ENCODE peak calls at places on chromosomes 7 and 10, in six cellular contexts. One of them, this sample, is unnamed.

GRCh38 chr10:90579602-90580242 is 278.1 kb downstream of the HTR7 start:
- DNase-seq in activated effector memory CD4-positive, alpha-beta T cell treated with Interleukin-2 at 50 U/mL for 16 hours: no peak
- DNase-seq in foreskin melanocyte: no peak
- DNase-seq in GM04504: no peak
- DNase-seq in endothelial cell: peak; percentile 9
- DNase-seq in cardiac fibroblast: peak; percentile 53
- DNase-seq in this sample: no peak

GRCh38 chr7:30658471-30659074 is 23.7 kb downstream of the CRHR2 start:
- DNase-seq in activated effector memory CD4-positive, alpha-beta T cell treated with Interleukin-2 at 50 U/mL for 16 hours: no peak
- DNase-seq in foreskin melanocyte: no peak
- DNase-seq in GM04504: no peak
- DNase-seq in endothelial cell: no peak
- DNase-seq in cardiac fibroblast: no peak
- DNase-seq in this sample: no peak

GRCh38 chr7:104106106-104106505 is 101.7 kb downstream of the ORC5 start:
- DNase-seq in activated effector memory CD4-positive, alpha-beta T cell treated with Interleukin-2 at 50 U/mL for 16 hours: no peak
- DNase-seq in foreskin melanocyte: no peak
- DNase-seq in GM04504: no peak
- DNase-seq in endothelial cell: no peak
- DNase-seq in cardiac fibroblast: peak; percentile 23
- DNase-seq in this sample: no peak

GRCh38 chr10:112687647-112688046 is 240.6 kb downstream of the VTI1A start:
- DNase-seq in activated effector memory CD4-positive, alpha-beta T cell treated with Interleukin-2 at 50 U/mL for 16 hours: no peak
- DNase-seq in foreskin melanocyte: no peak
- DNase-seq in GM04504: peak; percentile 28
- DNase-seq in endothelial cell: no peak
- DNase-seq in cardiac fibroblast: peak; percentile 72
- DNase-seq in this sample: no peak

GRCh38 chr7:105675873-105676484 is 94.7 kb upstream of the EFCAB10 start:
- DNase-seq in activated effector memory CD4-positive, alpha-beta T cell treated with Interleukin-2 at 50 U/mL for 16 hours: peak; percentile 50
- DNase-seq in foreskin melanocyte: no peak
- DNase-seq in GM04504: no peak
- DNase-seq in endothelial cell: no peak
- DNase-seq in cardiac fibroblast: no peak
- DNase-seq in this sample: peak; percentile 72

GRCh38 chr7:876972-877311 is 588 bp downstream of the GET4 start:
- DNase-seq in activated effector memory CD4-positive, alpha-beta T cell treated with Interleukin-2 at 50 U/mL for 16 hours: no peak
- DNase-seq in foreskin melanocyte: no peak
- DNase-seq in GM04504: no peak
- DNase-seq in endothelial cell: no peak
- DNase-seq in cardiac fibroblast: no peak
- DNase-seq in this sample: no peak

GRCh38 chr10:78543749-78544446 is 510.2 kb downstream of the RPS24 start:
- DNase-seq in activated effector memory CD4-positive, alpha-beta T cell treated with Interleukin-2 at 50 U/mL for 16 hours: no peak
- DNase-seq in foreskin melanocyte: no peak
- DNase-seq in GM04504: peak; percentile 88
- DNase-seq in endothelial cell: no peak
- DNase-seq in cardiac fibroblast: peak; percentile 98
- DNase-seq in this sample: no peak

GRCh38 chr10:71076473-71077142 is 135.8 kb upstream of the UNC5B start:
- DNase-seq in activated effector memory CD4-positive, alpha-beta T cell treated with Interleukin-2 at 50 U/mL for 16 hours: no peak
- DNase-seq in foreskin melanocyte: no peak
- DNase-seq in GM04504: no peak
- DNase-seq in endothelial cell: no peak
- DNase-seq in cardiac fibroblast: no peak
- DNase-seq in this sample: no peak

GRCh38 chr10:76149182-76149581 is 717.8 kb downstream of the LRMDA start:
- DNase-seq in activated effector memory CD4-positive, alpha-beta T cell treated with Interleukin-2 at 50 U/mL for 16 hours: no peak
- DNase-seq in foreskin melanocyte: no peak
- DNase-seq in GM04504: no peak
- DNase-seq in endothelial cell: no peak
- DNase-seq in cardiac fibroblast: no peak
- DNase-seq in this sample: no peak

GRCh38 chr7:17185690-17186070 is 112.8 kb upstream of the AHR start:
- DNase-seq in activated effector memory CD4-positive, alpha-beta T cell treated with Interleukin-2 at 50 U/mL for 16 hours: no peak
- DNase-seq in foreskin melanocyte: no peak
- DNase-seq in GM04504: peak; percentile 46
- DNase-seq in endothelial cell: no peak
- DNase-seq in cardiac fibroblast: peak; percentile 71
- DNase-seq in this sample: no peak

GRCh38 chr10:124174673-124175645 is 81.6 kb upstream of the CHST15 start:
- DNase-seq in activated effector memory CD4-positive, alpha-beta T cell treated with Interleukin-2 at 50 U/mL for 16 hours: no peak
- DNase-seq in foreskin melanocyte: no peak
- DNase-seq in GM04504: no peak
- DNase-seq in endothelial cell: no peak
- DNase-seq in cardiac fibroblast: no peak
- DNase-seq in this sample: no peak

GRCh38 chr10:7756360-7756992 is 31.3 kb downstream of the KIN start:
- DNase-seq in activated effector memory CD4-positive, alpha-beta T cell treated with Interleukin-2 at 50 U/mL for 16 hours: no peak
- DNase-seq in foreskin melanocyte: peak; percentile 23
- DNase-seq in GM04504: no peak
- DNase-seq in endothelial cell: peak; percentile 33
- DNase-seq in cardiac fibroblast: peak; percentile 53
- DNase-seq in this sample: no peak

GRCh38 chr10:119728172-119728800 is 2.4 kb downstream of the INPP5F start:
- DNase-seq in activated effector memory CD4-positive, alpha-beta T cell treated with Interleukin-2 at 50 U/mL for 16 hours: no peak
- DNase-seq in foreskin melanocyte: peak; percentile 84
- DNase-seq in GM04504: no peak
- DNase-seq in endothelial cell: no peak
- DNase-seq in cardiac fibroblast: no peak
- DNase-seq in this sample: no peak

GRCh38 chr10:71243756-71244637 is 31.6 kb downstream of the UNC5B start:
- DNase-seq in activated effector memory CD4-positive, alpha-beta T cell treated with Interleukin-2 at 50 U/mL for 16 hours: no peak
- DNase-seq in foreskin melanocyte: peak; percentile 4
- DNase-seq in GM04504: no peak
- DNase-seq in endothelial cell: no peak
- DNase-seq in cardiac fibroblast: no peak
- DNase-seq in this sample: no peak

GRCh38 chr7:150959739-150960734 is 18.1 kb downstream of the KCNH2 start:
- DNase-seq in activated effector memory CD4-positive, alpha-beta T cell treated with Interleukin-2 at 50 U/mL for 16 hours: no peak
- DNase-seq in foreskin melanocyte: no peak
- DNase-seq in GM04504: no peak
- DNase-seq in endothelial cell: no peak
- DNase-seq in cardiac fibroblast: peak; percentile 57
- DNase-seq in this sample: no peak

GRCh38 chr10:18743926-18744325 is 84.7 kb downstream of the ARL5B start:
- DNase-seq in activated effector memory CD4-positive, alpha-beta T cell treated with Interleukin-2 at 50 U/mL for 16 hours: no peak
- DNase-seq in foreskin melanocyte: no peak
- DNase-seq in GM04504: no peak
- DNase-seq in endothelial cell: no peak
- DNase-seq in cardiac fibroblast: no peak
- DNase-seq in this sample: no peak

GRCh38 chr7:17466201-17466600 is 167.7 kb downstream of the AHR start:
- DNase-seq in activated effector memory CD4-positive, alpha-beta T cell treated with Interleukin-2 at 50 U/mL for 16 hours: no peak
- DNase-seq in foreskin melanocyte: peak; percentile 50
- DNase-seq in GM04504: no peak
- DNase-seq in endothelial cell: no peak
- DNase-seq in cardiac fibroblast: peak; percentile 9
- DNase-seq in this sample: no peak

GRCh38 chr7:99614495-99614894 is 2.3 kb upstream of the ZSCAN25 start:
- DNase-seq in activated effector memory CD4-positive, alpha-beta T cell treated with Interleukin-2 at 50 U/mL for 16 hours: no peak
- DNase-seq in foreskin melanocyte: no peak
- DNase-seq in GM04504: no peak
- DNase-seq in endothelial cell: no peak
- DNase-seq in cardiac fibroblast: no peak
- DNase-seq in this sample: no peak

GRCh38 chr7:149210551-149210950 is 15.2 kb downstream of the ZNF282 start:
- DNase-seq in activated effector memory CD4-positive, alpha-beta T cell treated with Interleukin-2 at 50 U/mL for 16 hours: no peak
- DNase-seq in foreskin melanocyte: no peak
- DNase-seq in GM04504: no peak
- DNase-seq in endothelial cell: no peak
- DNase-seq in cardiac fibroblast: no peak
- DNase-seq in this sample: no peak

GRCh38 chr7:2214636-2215035 is 18.1 kb downstream of the MAD1L1 start:
- DNase-seq in activated effector memory CD4-positive, alpha-beta T cell treated with Interleukin-2 at 50 U/mL for 16 hours: peak; percentile 21
- DNase-seq in foreskin melanocyte: no peak
- DNase-seq in GM04504: no peak
- DNase-seq in endothelial cell: no peak
- DNase-seq in cardiac fibroblast: no peak
- DNase-seq in this sample: no peak

GRCh38 chr10:37314862-37315261 is 189.5 kb downstream of the ANKRD30A start:
- DNase-seq in activated effector memory CD4-positive, alpha-beta T cell treated with Interleukin-2 at 50 U/mL for 16 hours: no peak
- DNase-seq in foreskin melanocyte: no peak
- DNase-seq in GM04504: no peak
- DNase-seq in endothelial cell: no peak
- DNase-seq in cardiac fibroblast: no peak
- DNase-seq in this sample: no peak

GRCh38 chr10:79937256-79937635 is 11.7 kb downstream of the SFTPD start:
- DNase-seq in activated effector memory CD4-positive, alpha-beta T cell treated with Interleukin-2 at 50 U/mL for 16 hours: no peak
- DNase-seq in foreskin melanocyte: no peak
- DNase-seq in GM04504: no peak
- DNase-seq in endothelial cell: no peak
- DNase-seq in cardiac fibroblast: no peak
- DNase-seq in this sample: no peak

GRCh38 chr7:95883208-95883607 is 110.9 kb downstream of the DYNC1I1 start:
- DNase-seq in activated effector memory CD4-positive, alpha-beta T cell treated with Interleukin-2 at 50 U/mL for 16 hours: no peak
- DNase-seq in foreskin melanocyte: peak; percentile 86
- DNase-seq in GM04504: no peak
- DNase-seq in endothelial cell: no peak
- DNase-seq in cardiac fibroblast: no peak
- DNase-seq in this sample: no peak

GRCh38 chr7:140229591-140230516 is 53.1 kb upstream of the KDM7A start:
- DNase-seq in activated effector memory CD4-positive, alpha-beta T cell treated with Interleukin-2 at 50 U/mL for 16 hours: peak; percentile 75
- DNase-seq in foreskin melanocyte: no peak
- DNase-seq in GM04504: no peak
- DNase-seq in endothelial cell: peak; percentile 36
- DNase-seq in cardiac fibroblast: no peak
- DNase-seq in this sample: peak; percentile 61

GRCh38 chr7:76123316-76123715 is 75.4 kb downstream of the MDH2 start:
- DNase-seq in activated effector memory CD4-positive, alpha-beta T cell treated with Interleukin-2 at 50 U/mL for 16 hours: no peak
- DNase-seq in foreskin melanocyte: no peak
- DNase-seq in GM04504: no peak
- DNase-seq in endothelial cell: no peak
- DNase-seq in cardiac fibroblast: no peak
- DNase-seq in this sample: no peak

GRCh38 chr7:135759537-135759936 is 10.9 kb upstream of the FAM180A start:
- DNase-seq in activated effector memory CD4-positive, alpha-beta T cell treated with Interleukin-2 at 50 U/mL for 16 hours: no peak
- DNase-seq in foreskin melanocyte: no peak
- DNase-seq in GM04504: no peak
- DNase-seq in endothelial cell: no peak
- DNase-seq in cardiac fibroblast: no peak
- DNase-seq in this sample: no peak

GRCh38 chr7:82335927-82336326 is 107.7 kb downstream of the CACNA2D1 start:
- DNase-seq in activated effector memory CD4-positive, alpha-beta T cell treated with Interleukin-2 at 50 U/mL for 16 hours: no peak
- DNase-seq in foreskin melanocyte: no peak
- DNase-seq in GM04504: no peak
- DNase-seq in endothelial cell: no peak
- DNase-seq in cardiac fibroblast: peak; percentile 19
- DNase-seq in this sample: no peak

GRCh38 chr7:151608031-151608551 is 88.4 kb upstream of the RHEB start:
- DNase-seq in activated effector memory CD4-positive, alpha-beta T cell treated with Interleukin-2 at 50 U/mL for 16 hours: no peak
- DNase-seq in foreskin melanocyte: no peak
- DNase-seq in GM04504: no peak
- DNase-seq in endothelial cell: no peak
- DNase-seq in cardiac fibroblast: no peak
- DNase-seq in this sample: no peak

GRCh38 chr10:111086602-111087001 is 9.8 kb downstream of the ADRA2A start:
- DNase-seq in activated effector memory CD4-positive, alpha-beta T cell treated with Interleukin-2 at 50 U/mL for 16 hours: no peak
- DNase-seq in foreskin melanocyte: no peak
- DNase-seq in GM04504: no peak
- DNase-seq in endothelial cell: no peak
- DNase-seq in cardiac fibroblast: no peak
- DNase-seq in this sample: no peak

GRCh38 chr10:122786269-122786668 is 59.4 kb downstream of the CUZD1 start:
- DNase-seq in activated effector memory CD4-positive, alpha-beta T cell treated with Interleukin-2 at 50 U/mL for 16 hours: no peak
- DNase-seq in foreskin melanocyte: peak; percentile 16
- DNase-seq in GM04504: peak; percentile 0
- DNase-seq in endothelial cell: peak; percentile 52
- DNase-seq in cardiac fibroblast: peak; percentile 11
- DNase-seq in this sample: no peak

GRCh38 chr7:132292803-132293202 is 283.5 kb downstream of the PLXNA4 start:
- DNase-seq in activated effector memory CD4-positive, alpha-beta T cell treated with Interleukin-2 at 50 U/mL for 16 hours: no peak
- DNase-seq in foreskin melanocyte: no peak
- DNase-seq in GM04504: no peak
- DNase-seq in endothelial cell: peak; percentile 22
- DNase-seq in cardiac fibroblast: peak; percentile 43
- DNase-seq in this sample: no peak

GRCh38 chr7:106535234-106536026 is 125.5 kb downstream of the CCDC71L start:
- DNase-seq in activated effector memory CD4-positive, alpha-beta T cell treated with Interleukin-2 at 50 U/mL for 16 hours: no peak
- DNase-seq in foreskin melanocyte: no peak
- DNase-seq in GM04504: peak; percentile 74
- DNase-seq in endothelial cell: no peak
- DNase-seq in cardiac fibroblast: no peak
- DNase-seq in this sample: no peak

GRCh38 chr10:79299397-79300370 is 47.6 kb upstream of the PPIF start:
- DNase-seq in activated effector memory CD4-positive, alpha-beta T cell treated with Interleukin-2 at 50 U/mL for 16 hours: no peak
- DNase-seq in foreskin melanocyte: no peak
- DNase-seq in GM04504: peak; percentile 86
- DNase-seq in endothelial cell: no peak
- DNase-seq in cardiac fibroblast: peak; percentile 80
- DNase-seq in this sample: no peak

GRCh38 chr10:99331207-99331803 is 2.1 kb downstream of the CNNM1 start:
- DNase-seq in activated effector memory CD4-positive, alpha-beta T cell treated with Interleukin-2 at 50 U/mL for 16 hours: no peak
- DNase-seq in foreskin melanocyte: no peak
- DNase-seq in GM04504: no peak
- DNase-seq in endothelial cell: no peak
- DNase-seq in cardiac fibroblast: peak; percentile 21
- DNase-seq in this sample: no peak

GRCh38 chr10:57113545-57113944 is 752.5 kb upstream of the ZWINT start:
- DNase-seq in activated effector memory CD4-positive, alpha-beta T cell treated with Interleukin-2 at 50 U/mL for 16 hours: no peak
- DNase-seq in foreskin melanocyte: no peak
- DNase-seq in GM04504: no peak
- DNase-seq in endothelial cell: no peak
- DNase-seq in cardiac fibroblast: no peak
- DNase-seq in this sample: no peak

GRCh38 chr10:55091691-55092328 is 290.8 kb upstream of the PCDH15 start:
- DNase-seq in activated effector memory CD4-positive, alpha-beta T cell treated with Interleukin-2 at 50 U/mL for 16 hours: no peak
- DNase-seq in foreskin melanocyte: peak; percentile 1
- DNase-seq in GM04504: no peak
- DNase-seq in endothelial cell: no peak
- DNase-seq in cardiac fibroblast: peak; percentile 17
- DNase-seq in this sample: no peak

GRCh38 chr10:21080246-21080645 is 183.1 kb upstream of the NEBL start:
- DNase-seq in activated effector memory CD4-positive, alpha-beta T cell treated with Interleukin-2 at 50 U/mL for 16 hours: no peak
- DNase-seq in foreskin melanocyte: no peak
- DNase-seq in GM04504: no peak
- DNase-seq in endothelial cell: no peak
- DNase-seq in cardiac fibroblast: peak; percentile 40
- DNase-seq in this sample: no peak

GRCh38 chr10:70374775-70375614 is 7.4 kb downstream of the LRRC20 start:
- DNase-seq in activated effector memory CD4-positive, alpha-beta T cell treated with Interleukin-2 at 50 U/mL for 16 hours: no peak
- DNase-seq in foreskin melanocyte: no peak
- DNase-seq in GM04504: no peak
- DNase-seq in endothelial cell: no peak
- DNase-seq in cardiac fibroblast: peak; percentile 22
- DNase-seq in this sample: no peak

GRCh38 chr10:13268841-13269240 is 31.0 kb downstream of the PHYH start:
- DNase-seq in activated effector memory CD4-positive, alpha-beta T cell treated with Interleukin-2 at 50 U/mL for 16 hours: no peak
- DNase-seq in foreskin melanocyte: no peak
- DNase-seq in GM04504: no peak
- DNase-seq in endothelial cell: no peak
- DNase-seq in cardiac fibroblast: peak; percentile 22
- DNase-seq in this sample: no peak

GRCh38 chr10:119446441-119447277 is 95.9 kb downstream of the RGS10 start:
- DNase-seq in activated effector memory CD4-positive, alpha-beta T cell treated with Interleukin-2 at 50 U/mL for 16 hours: no peak
- DNase-seq in foreskin melanocyte: no peak
- DNase-seq in GM04504: no peak
- DNase-seq in endothelial cell: no peak
- DNase-seq in cardiac fibroblast: no peak
- DNase-seq in this sample: no peak

This sample was measured in T-helper 22 cell.